ENCODE peak calls at places on chromosomes 13 and 19, in four cellular contexts. One of them, this sample, is unnamed.

GRCh38 chr13:69947577-69947976 is 160.0 kb upstream of the ATXN8OS start:
- DNase-seq in CD8-positive, alpha-beta memory T cell: no peak
- DNase-seq in substantia nigra: no peak
- DNase-seq in thoracic aorta: no peak
- DNase-seq in this sample: no peak

GRCh38 chr13:99721606-99722384 is 220.5 kb downstream of the TM9SF2 start:
- DNase-seq in CD8-positive, alpha-beta memory T cell: no peak
- DNase-seq in substantia nigra: no peak
- DNase-seq in thoracic aorta: no peak
- DNase-seq in this sample: no peak

GRCh38 chr13:103354189-103354588 is 288.0 kb upstream of the SLC10A2 start:
- DNase-seq in CD8-positive, alpha-beta memory T cell: no peak
- DNase-seq in substantia nigra: no peak
- DNase-seq in thoracic aorta: no peak
- DNase-seq in this sample: no peak

GRCh38 chr13:43136940-43137574 is 113.7 kb downstream of the DNAJC15 start:
- DNase-seq in CD8-positive, alpha-beta memory T cell: no peak
- DNase-seq in substantia nigra: no peak
- DNase-seq in thoracic aorta: no peak
- DNase-seq in this sample: no peak

GRCh38 chr19:32318884-32319520 is 26.4 kb upstream of the ZNF507 start:
- DNase-seq in CD8-positive, alpha-beta memory T cell: no peak
- DNase-seq in substantia nigra: no peak
- DNase-seq in thoracic aorta: no peak
- DNase-seq in this sample: peak; percentile 46

GRCh38 chr19:29681422-29682235 is 16.4 kb downstream of the PLEKHF1 start:
- DNase-seq in CD8-positive, alpha-beta memory T cell: no peak
- DNase-seq in substantia nigra: no peak
- DNase-seq in thoracic aorta: no peak
- DNase-seq in this sample: no peak

GRCh38 chr13:27406178-27406939 is 18.1 kb upstream of the GTF3A start:
- DNase-seq in CD8-positive, alpha-beta memory T cell: peak; percentile 12
- DNase-seq in substantia nigra: no peak
- DNase-seq in thoracic aorta: no peak
- DNase-seq in this sample: peak; percentile 89

GRCh38 chr19:998064-998463 is 2.2 kb upstream of the GRIN3B start:
- DNase-seq in CD8-positive, alpha-beta memory T cell: no peak
- DNase-seq in substantia nigra: no peak
- DNase-seq in thoracic aorta: no peak
- DNase-seq in this sample: no peak

GRCh38 chr13:54637377-54637776 is 1608.8 kb downstream of the OLFM4 start:
- DNase-seq in CD8-positive, alpha-beta memory T cell: no peak
- DNase-seq in substantia nigra: no peak
- DNase-seq in thoracic aorta: no peak
- DNase-seq in this sample: no peak

GRCh38 chr19:9986787-9987281 is 23.5 kb downstream of the COL5A3 start:
- DNase-seq in CD8-positive, alpha-beta memory T cell: no peak
- DNase-seq in substantia nigra: no peak
- DNase-seq in thoracic aorta: peak; percentile 28
- DNase-seq in this sample: no peak

GRCh38 chr13:98999635-98999952 is 21.7 kb upstream of the DOCK9 start:
- DNase-seq in CD8-positive, alpha-beta memory T cell: no peak
- DNase-seq in substantia nigra: no peak
- DNase-seq in thoracic aorta: no peak
- DNase-seq in this sample: no peak

GRCh38 chr19:54172764-54173699 is at the start of gene TMC4:
- DNase-seq in CD8-positive, alpha-beta memory T cell: no peak
- DNase-seq in substantia nigra: no peak
- DNase-seq in thoracic aorta: no peak
- DNase-seq in this sample: peak; percentile 98

This sample was measured in HT-29.